ENCODE peak calls at places on chromosome 16, in five cellular contexts. I, P, G, J and B are unnamed samples.

GRCh38 chr16:2596747-2597559 is 59.1 kb downstream of the PDPK1 start:
- DNase-seq in P (no peak), I (no peak), G (no peak), J (no peak), B (no peak)

GRCh38 chr16:48745541-48745940 is 135.6 kb upstream of the N4BP1 start:
- DNase-seq in I (no peak), J (no peak), P (no peak), G (no peak), B (no peak)

GRCh38 chr16:11392041-11392581 is 46.9 kb downstream of the RMI2 start:
- DNase-seq in I (no peak), P (no peak), G (no peak), J (no peak), B (no peak)

GRCh38 chr16:23771642-23772041 is 16.8 kb downstream of the CHP2 start:
- DNase-seq in G (no peak), J (no peak), I (no peak), P (no peak), B (no peak)

GRCh38 chr16:85627102-85627834 is 14.1 kb downstream of the GSE1 start:
- DNase-seq in I (no peak), J (no peak), P (no peak), G (no peak), B (no peak)

GRCh38 chr16:19282101-19282500 is 3.4 kb upstream of the CLEC19A start:
- DNase-seq in I (no peak), J (no peak), P (no peak), G (no peak), B (no peak)

GRCh38 chr16:85746431-85747227 is 4.3 kb downstream of the C16orf74 start:
- DNase-seq in J (no peak), G (no peak), P (peak; percentile 29), I (peak; percentile 85), B (peak; percentile 60)

GRCh38 chr16:57279780-57280638 is 4.5 kb downstream of the PLLP start:
- DNase-seq in G (no peak), P (no peak), J (no peak), I (no peak), B (no peak)

GRCh38 chr16:84898447-84898846 is 78.7 kb downstream of the CRISPLD2 start:
- DNase-seq in I (peak; percentile 18), J (no peak), P (peak; percentile 23), G (no peak), B (no peak)

GRCh38 chr16:477758-478157 is 49.8 kb upstream of the CAPN15 start:
- DNase-seq in I (peak; percentile 51), G (no peak), J (no peak), P (no peak), B (no peak)